ENCODE peak calls at places on chromosomes 16 and 17, in nine cellular contexts. A is cardiac muscle cell, U is BJ, W is OCI-LY7, G is AG09319, N is left lung, H is GM20000, M is thoracic aorta, V is PC-9. Z is an unnamed sample.

GRCh38 chr16:1296688-1297412 is 12.6 kb upstream of the UBE2I start:
- DNase-seq in M (no peak), N (no peak), W (peak), U (peak), A (peak), H (no peak), G (no peak), V (peak), Z (no peak)

GRCh38 chr17:7997186-7997585 is 5.2 kb upstream of the GUCY2D start:
- DNase-seq in H (no peak), A (peak), N (no peak), W (peak), U (no peak), V (peak), G (no peak), M (no peak), Z (no peak)

GRCh38 chr17:57440522-57441269 is 184.4 kb downstream of the MSI2 start:
- DNase-seq in H (peak), U (no peak), N (no peak), M (peak), V (peak), A (peak), G (no peak), W (peak), Z (peak)

GRCh38 chr16:74998481-74999207 is at the start of gene ZNRF1:
- DNase-seq in H (peak), A (peak), W (peak), M (no peak), U (no peak), N (peak), V (peak), G (peak), Z (peak)

GRCh38 chr17:42891539-42892152 is 9.0 kb upstream of the G6PC1 start:
- DNase-seq in M (no peak), V (no peak), G (no peak), H (no peak), N (no peak), U (no peak), W (no peak), A (peak), Z (no peak)

GRCh38 chr17:77311371-77311981 is 170.7 kb downstream of the SEC14L1 start:
- DNase-seq in A (no peak), V (no peak), M (no peak), N (peak), H (no peak), U (no peak), G (no peak), W (peak), Z (no peak)

GRCh38 chr16:8739989-8740704 is 57.3 kb downstream of the TMEM186 start:
- DNase-seq in N (no peak), H (no peak), G (no peak), U (no peak), W (no peak), V (no peak), M (no peak), A (no peak), Z (no peak)

GRCh38 chr16:58584831-58585505 is 44.7 kb downstream of the CNOT1 start:
- DNase-seq in N (no peak), M (no peak), G (no peak), W (no peak), V (no peak), H (no peak), U (no peak), A (no peak), Z (no peak)

GRCh38 chr16:85204242-85205010 is 92.2 kb upstream of the CIBAR2 start:
- DNase-seq in U (peak), H (no peak), G (peak), N (peak), M (no peak), W (no peak), V (no peak), A (no peak), Z (no peak)

GRCh38 chr16:75062135-75062943 is 54.2 kb downstream of the LDHD start:
- DNase-seq in W (no peak), A (peak), M (no peak), G (no peak), H (no peak), N (no peak), V (peak), U (no peak), Z (no peak)

GRCh38 chr17:42908872-42909700 is 8.5 kb downstream of the G6PC1 start:
- DNase-seq in H (no peak), W (peak), V (no peak), U (no peak), G (no peak), N (no peak), M (no peak), A (no peak), Z (no peak)

GRCh38 chr17:72987166-72987565 is 105.3 kb downstream of the SLC39A11 start:
- DNase-seq in M (no peak), A (no peak), V (no peak), G (no peak), N (no peak), W (no peak), U (no peak), H (no peak), Z (no peak)

GRCh38 chr17:5365831-5366230 is 53.6 kb downstream of the NUP88 start:
- DNase-seq in H (no peak), N (no peak), A (no peak), U (no peak), W (no peak), M (no peak), V (no peak), G (no peak), Z (no peak)

GRCh38 chr17:13353590-13353989 is 248.1 kb downstream of the HS3ST3A1 start:
- DNase-seq in M (no peak), A (peak), W (no peak), G (no peak), H (no peak), U (no peak), N (no peak), V (no peak), Z (no peak)

GRCh38 chr17:8015236-8015956 is 13.0 kb downstream of the GUCY2D start:
- DNase-seq in U (no peak), G (no peak), M (no peak), A (no peak), H (no peak), V (no peak), N (no peak), W (no peak), Z (no peak)

GRCh38 chr17:40122944-40123810 is 1.4 kb downstream of the MSL1 start:
- DNase-seq in U (no peak), M (no peak), G (no peak), H (peak), A (peak), W (peak), N (peak), V (no peak), Z (peak)

GRCh38 chr17:19746517-19746916 is 1.6 kb downstream of the ALDH3A1 start:
- DNase-seq in V (no peak), M (no peak), H (no peak), U (no peak), A (no peak), N (no peak), G (no peak), W (no peak), Z (no peak)

GRCh38 chr17:19747159-19747719 is 859 bp downstream of the ALDH3A1 start:
- DNase-seq in G (no peak), H (no peak), V (no peak), M (no peak), N (no peak), W (no peak), U (no peak), A (no peak), Z (no peak)

GRCh38 chr17:19750020-19750572 is 2.0 kb upstream of the ALDH3A1 start:
- DNase-seq in V (no peak), U (no peak), W (no peak), A (no peak), N (peak), H (no peak), M (no peak), G (no peak), Z (no peak)

GRCh38 chr17:19748807-19749193 is 702 bp upstream of the ALDH3A1 start:
- DNase-seq in G (no peak), A (no peak), N (no peak), U (no peak), V (no peak), W (no peak), H (no peak), M (no peak), Z (no peak)

GRCh38 chr17:19747829-19748806 is at the start of gene ALDH3A1:
- DNase-seq in A (no peak), N (peak), G (peak), W (no peak), U (no peak), M (no peak), H (no peak), V (peak), Z (no peak)
- TF ChIP-seq CTCF in A (no peak), N (no peak), G (no peak), W (no peak), U (no peak), M (no peak), H (no peak), V (no peak), Z (no peak)

GRCh38 chr17:65531508-65532431 is 29.7 kb downstream of the AXIN2 start:
- DNase-seq in V (peak), H (no peak), U (no peak), N (no peak), A (peak), M (no peak), G (peak), W (no peak), Z (peak)
- TF ChIP-seq CTCF in V (peak), H (no peak), U (peak), N (no peak), A (peak), M (peak), G (peak), W (no peak), Z (peak)

DNA sequence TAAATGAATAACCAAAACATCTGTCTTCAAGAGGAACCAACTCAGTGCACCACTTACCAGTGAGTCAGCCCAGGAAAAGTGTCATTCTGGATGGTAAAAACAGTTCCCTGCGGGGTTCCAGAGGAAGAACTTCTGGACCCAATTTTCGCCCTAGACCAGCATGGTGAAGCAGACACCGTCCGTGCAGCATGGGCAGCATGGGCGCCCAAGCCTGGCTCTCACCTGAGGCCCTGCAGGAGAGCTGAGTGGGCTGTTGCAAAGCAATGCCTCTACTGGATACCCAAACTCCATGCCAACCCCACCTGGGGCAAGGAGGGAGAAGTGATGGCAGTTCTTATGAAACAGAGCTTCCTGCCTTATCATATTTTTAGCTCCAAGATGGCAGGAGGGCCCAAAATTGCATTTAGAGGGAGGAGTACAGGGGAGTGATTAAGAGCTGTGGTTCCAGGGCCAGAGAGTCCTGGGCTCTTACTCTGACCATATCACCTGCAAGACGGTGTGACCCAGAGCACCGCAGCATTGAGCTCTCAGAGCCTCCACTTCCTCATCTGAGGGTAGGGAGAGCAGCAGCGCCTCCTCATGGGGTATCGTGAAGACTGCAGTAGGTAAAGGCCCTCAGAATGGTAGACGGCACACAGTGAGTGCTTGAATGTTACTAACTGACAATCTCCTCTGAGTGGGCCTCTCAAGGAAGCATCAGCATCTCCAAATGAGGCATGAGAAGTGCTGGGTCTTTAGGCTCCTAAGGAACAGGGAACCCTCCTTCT is 16.6 kb upstream of the INPP5K start:
- DNase-seq in N (peak), M (no peak), W (peak), G (no peak), A (peak), U (no peak), H (no peak), V (no peak), Z (peak)
- TF ChIP-seq CTCF in N (no peak), M (no peak), W (peak), G (peak), A (peak), U (peak), H (no peak), V (no peak), Z (peak)

DNA sequence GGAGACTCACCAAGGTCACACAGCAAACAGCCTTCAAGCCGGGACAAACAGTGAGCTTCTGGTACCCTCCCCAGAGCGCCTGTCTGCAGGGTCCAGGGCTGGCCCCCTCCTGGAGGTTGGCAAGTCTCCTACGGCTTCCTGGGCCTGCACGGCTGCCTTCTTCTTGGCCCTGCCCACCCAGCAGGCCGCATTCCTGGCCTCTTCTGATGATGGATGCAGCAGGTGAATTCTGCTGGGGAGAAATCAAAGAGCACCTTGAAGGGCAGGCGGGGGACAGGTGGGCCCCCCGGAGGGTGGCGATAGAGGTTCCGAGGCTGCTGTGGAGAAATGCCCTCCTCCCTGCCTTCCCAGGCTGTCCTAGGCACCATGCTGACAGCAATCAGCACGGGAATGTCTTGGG is 3.8 kb upstream of the NOS2 start:
- DNase-seq in W (no peak), M (no peak), G (no peak), N (no peak), A (no peak), H (no peak), U (no peak), V (no peak), Z (no peak)
- TF ChIP-seq CTCF in W (no peak), M (no peak), G (no peak), N (no peak), A (no peak), H (no peak), U (no peak), V (no peak), Z (no peak)

DNA sequence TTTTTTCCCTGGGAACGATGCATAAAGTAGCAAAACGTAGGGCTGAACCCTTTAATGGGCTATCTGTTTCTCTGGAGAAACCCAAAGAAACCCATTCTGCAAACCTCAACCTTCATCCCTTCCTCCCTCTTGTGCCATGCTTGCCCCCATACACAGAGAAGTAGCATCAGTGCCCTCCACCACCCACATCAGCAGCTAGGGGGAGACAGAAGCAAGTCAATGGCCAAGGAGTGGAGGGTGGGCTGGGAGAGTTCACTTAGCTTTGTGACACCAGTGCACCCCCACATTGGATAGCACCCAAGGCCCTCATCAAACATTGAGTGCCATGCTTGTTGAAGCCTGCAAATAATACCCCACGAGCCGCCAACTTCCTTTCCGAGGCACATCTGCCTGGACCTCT is 282.4 kb downstream of the ABCC12 start:
- DNase-seq in W (peak), M (no peak), A (no peak), G (no peak), N (no peak), U (no peak), V (no peak), H (peak), Z (no peak)
- TF ChIP-seq CTCF in W (peak), M (no peak), A (peak), G (peak), N (no peak), U (peak), V (peak), H (peak), Z (peak)

DNA sequence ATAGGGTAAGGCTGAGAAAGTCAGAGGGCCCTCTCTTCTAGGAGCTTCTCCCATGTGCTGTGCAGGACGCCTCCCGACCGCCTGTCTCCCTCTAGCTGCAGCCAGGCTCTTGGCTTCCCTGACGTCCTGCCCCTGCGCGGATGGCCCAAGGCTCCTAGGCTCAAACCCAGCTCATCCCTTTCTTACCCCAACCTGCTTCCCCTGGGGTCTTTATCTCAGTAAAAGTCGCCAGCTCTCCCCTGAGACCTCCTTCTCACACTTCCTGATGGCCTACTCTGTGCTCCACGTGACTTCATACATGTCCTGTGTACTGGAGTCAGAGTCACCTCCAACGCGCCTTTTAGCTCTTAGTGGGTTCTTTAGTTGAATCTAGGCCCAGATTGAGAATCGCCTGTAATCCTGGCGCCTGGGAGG is 1.1 kb upstream of the ZNF747 start:
- DNase-seq in W (peak), N (peak), U (no peak), H (peak), A (peak), V (peak), G (peak), M (no peak), Z (peak)
- TF ChIP-seq CTCF in W (peak), N (peak), U (peak), H (peak), A (peak), V (peak), G (peak), M (no peak), Z (peak)

GRCh38 chr17:37642706-37643105 is 540 bp downstream of the DDX52 start:
- DNase-seq in M (no peak), U (peak), A (peak), V (peak), W (peak), G (no peak), N (no peak), H (peak), Z (no peak)

GRCh38 chr17:37640016-37640415 is 3.2 kb downstream of the DDX52 start:
- DNase-seq in M (no peak), U (no peak), W (no peak), H (no peak), N (no peak), V (no peak), A (no peak), G (no peak), Z (no peak)

GRCh38 chr17:37643118-37643766 is at the start of gene DDX52:
- DNase-seq in G (peak), M (peak), W (peak), N (peak), H (peak), V (peak), U (peak), A (peak), Z (peak)

GRCh38 chr17:37648555-37648954 is 5.3 kb upstream of the DDX52 start:
- DNase-seq in N (no peak), G (peak), A (no peak), V (peak), H (no peak), W (no peak), U (peak), M (no peak), Z (no peak)

DNA sequence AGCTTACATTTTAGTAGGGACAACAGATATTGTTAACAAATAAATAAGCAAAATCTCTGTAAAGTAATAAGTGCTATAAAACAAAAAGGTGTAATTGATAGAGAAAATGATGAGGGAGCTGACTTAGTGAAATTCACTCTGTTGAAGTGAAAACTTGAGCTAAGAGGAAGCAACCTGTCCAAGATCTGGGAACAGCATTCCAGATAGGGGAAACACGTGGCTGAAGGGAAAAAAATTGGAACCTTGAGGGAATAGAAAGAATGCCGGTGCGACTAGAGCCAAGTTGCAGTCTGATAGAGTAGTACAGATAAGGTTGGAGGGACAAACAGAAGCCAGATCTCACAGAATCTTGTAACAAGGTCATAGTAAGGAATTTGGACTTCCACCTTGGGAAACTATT is 583 bp upstream of the DDX52 start:
- DNase-seq in H (no peak), G (no peak), V (no peak), U (no peak), A (peak), M (no peak), N (no peak), W (no peak), Z (no peak)
- TF ChIP-seq CTCF in H (no peak), G (no peak), V (no peak), U (no peak), A (no peak), M (no peak), N (no peak), W (no peak), Z (no peak)

GRCh38 chr16:56610017-56610608 is 1.7 kb downstream of the MT2A start:
- DNase-seq in N (no peak), W (peak), H (no peak), M (no peak), V (peak), U (peak), G (no peak), A (no peak), Z (no peak)
- TF ChIP-seq CTCF in N (no peak), W (peak), H (no peak), M (no peak), V (no peak), U (peak), G (no peak), A (no peak), Z (no peak)

GRCh38 chr16:27450836-27451341 is 48.9 kb downstream of the IL21R start:
- DNase-seq in U (no peak), A (no peak), N (no peak), W (peak), H (no peak), M (no peak), V (no peak), G (no peak), Z (no peak)
- TF ChIP-seq CTCF in U (no peak), A (no peak), N (no peak), W (no peak), H (no peak), M (no peak), V (no peak), G (no peak), Z (no peak)